ENCODE peak calls at places on chromosome 15, in seven cellular contexts. J is K562, X is GM12878, C is H1, Z is HepG2, O is HCT116, U is SK-N-SH. D is an unnamed sample.

GRCh38 chr15:97196066-97197027 is 764.2 kb upstream of the ARRDC4 start:
- DNase-seq in C (peak; percentile 50), O (no peak), J (no peak), U (no peak), X (no peak), Z (no peak), D (no peak)

GRCh38 chr15:81106560-81106959 is 27.5 kb upstream of the CFAP161 start:
- DNase-seq in C (peak; percentile 56), J (peak; percentile 65), Z (peak; percentile 39), O (peak; percentile 60), U (peak; percentile 70), X (peak; percentile 8), D (peak; percentile 32)

GRCh38 chr15:67828969-67829646 is 3.8 kb downstream of the SKOR1 start:
- DNase-seq in X (no peak), Z (no peak), C (peak; percentile 55), J (no peak), O (no peak), U (no peak), D (no peak)

GRCh38 chr15:90959894-90960293 is 5.2 kb downstream of the RCCD1 start:
- DNase-seq in Z (no peak), O (no peak), U (no peak), J (no peak), C (no peak), X (no peak), D (no peak)

GRCh38 chr15:94119923-94120775 is 111.2 kb upstream of the MCTP2 start:
- DNase-seq in X (peak; percentile 49), J (peak; percentile 37), C (peak; percentile 54), Z (peak; percentile 71), U (peak; percentile 62), O (peak; percentile 82), D (peak; percentile 80)

GRCh38 chr15:20357139-20358065 is 184.2 kb downstream of the GOLGA6L6 start:
- DNase-seq in X (no peak), Z (no peak), U (no peak), J (peak; percentile 47), C (no peak), O (no peak), D (no peak)

GRCh38 chr15:43226436-43227305 is 5.9 kb upstream of the EPB42 start:
- DNase-seq in O (no peak), U (no peak), C (no peak), J (no peak), Z (no peak), X (no peak), D (no peak)

GRCh38 chr15:80203361-80203885 is 48.6 kb downstream of the CTXND1 start:
- DNase-seq in X (no peak), O (no peak), C (no peak), Z (no peak), J (no peak), U (no peak), D (no peak)

GRCh38 chr15:96125681-96126080 is 204.8 kb upstream of the NR2F2 start:
- DNase-seq in C (no peak), U (no peak), O (no peak), Z (no peak), X (no peak), J (peak; percentile 51), D (no peak)

GRCh38 chr15:44883219-44883900 is 73.1 kb upstream of the TERB2 start:
- DNase-seq in U (no peak), C (no peak), X (no peak), O (no peak), J (no peak), Z (no peak), D (no peak)

GRCh38 chr15:71449956-71450355 is 334.7 kb downstream of the THSD4 start:
- DNase-seq in Z (no peak), X (no peak), C (no peak), O (no peak), J (no peak), U (no peak), D (no peak)

GRCh38 chr15:84839714-84840113 is 22.6 kb downstream of the ALPK3 start:
- DNase-seq in O (no peak), U (no peak), X (no peak), J (no peak), Z (no peak), C (no peak), D (no peak)

GRCh38 chr15:78211189-78211921 is 23.0 kb downstream of the ACSBG1 start:
- DNase-seq in C (peak; percentile 30), Z (no peak), X (no peak), U (no peak), O (no peak), J (peak; percentile 27), D (no peak)

GRCh38 chr15:91529534-91529933 is 324.0 kb upstream of the SLCO3A1 start:
- DNase-seq in J (no peak), O (no peak), U (no peak), X (no peak), C (no peak), Z (no peak), D (no peak)

GRCh38 chr15:100124936-100125626 is 216.7 kb downstream of the ADAMTS17 start:
- DNase-seq in O (no peak), C (no peak), U (no peak), J (no peak), X (no peak), Z (no peak), D (no peak)

GRCh38 chr15:40904552-40905201 is 10.4 kb downstream of the VPS18 start:
- DNase-seq in Z (no peak), C (no peak), X (no peak), J (no peak), O (no peak), U (no peak), D (no peak)

GRCh38 chr15:70584838-70585706 is 178.3 kb downstream of the UACA start:
- DNase-seq in Z (peak; percentile 84), J (no peak), U (peak; percentile 74), X (no peak), O (peak; percentile 38), C (peak; percentile 91), D (no peak)

GRCh38 chr15:92621972-92622533 is 33.5 kb downstream of the FAM174B start:
- DNase-seq in O (no peak), U (no peak), Z (no peak), J (no peak), X (no peak), C (no peak), D (no peak)

GRCh38 chr15:92616621-92617179 is 38.9 kb downstream of the FAM174B start:
- DNase-seq in X (no peak), Z (no peak), C (no peak), U (no peak), O (no peak), J (peak; percentile 37), D (no peak)

GRCh38 chr15:92618121-92618520 is 37.5 kb downstream of the FAM174B start:
- DNase-seq in U (no peak), C (no peak), J (peak; percentile 26), X (no peak), O (no peak), Z (no peak), D (no peak)

GRCh38 chr15:92617197-92618037 is 38.2 kb downstream of the FAM174B start:
- DNase-seq in C (no peak), U (peak; percentile 79), J (peak; percentile 91), Z (peak; percentile 82), X (no peak), O (no peak), D (no peak)

GRCh38 chr15:92619380-92620101 is 36.0 kb downstream of the FAM174B start:
- DNase-seq in J (no peak), C (no peak), Z (no peak), U (no peak), X (no peak), O (no peak), D (no peak)
- TF ChIP-seq YY1 in J (no peak), C (no peak), Z (no peak), U (no peak), X (no peak), O (no peak), D (no peak)

DNA sequence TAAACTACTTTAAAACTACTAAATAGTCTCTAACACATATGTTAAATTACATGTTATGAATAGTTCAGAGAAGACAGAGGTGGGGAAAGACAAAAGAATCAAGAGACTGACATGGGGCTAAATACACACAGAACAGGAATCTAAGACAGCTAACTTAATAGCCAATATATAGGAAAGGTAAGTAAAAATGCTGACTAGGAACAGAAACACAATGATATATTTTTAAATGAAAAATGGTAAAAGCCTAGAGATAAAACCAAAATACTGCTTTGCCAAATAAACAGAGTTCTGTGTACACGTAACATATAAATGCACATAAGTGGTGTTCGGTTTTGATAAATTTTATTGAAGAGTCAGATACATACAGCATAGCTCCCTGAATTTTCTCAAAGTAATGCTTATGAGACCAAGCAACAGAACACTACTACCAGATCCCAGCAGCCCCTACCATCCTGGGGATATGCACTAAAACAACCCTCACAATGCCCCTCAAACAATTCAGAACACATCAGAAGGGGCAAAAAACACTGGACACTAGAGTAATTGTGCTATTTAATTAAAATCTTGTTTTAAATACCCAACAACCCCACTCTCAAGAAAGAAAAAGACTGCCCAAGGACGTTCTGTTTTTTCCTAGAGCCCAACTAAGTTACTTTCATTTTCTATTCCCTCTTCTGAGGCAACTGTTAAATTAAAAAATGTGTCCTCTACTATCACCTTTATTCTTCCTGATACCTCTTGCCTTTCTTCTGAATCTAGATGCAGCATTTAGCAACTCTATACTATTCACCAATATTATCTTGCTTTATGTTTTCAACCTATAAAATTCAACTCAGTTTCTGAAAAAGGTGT is 121.1 kb downstream of the ADAM10 start:
- DNase-seq in C (no peak), O (no peak), X (peak; percentile 9), J (no peak), Z (no peak), U (no peak), D (no peak)
- H3K4me3 ChIP-seq in C (no peak overlapping the region), O (no peak overlapping the region), X (peak overlapping the region; percentile 34), J (no peak overlapping the region), Z (no peak overlapping the region), U (peak overlapping the region; percentile 22), D (no peak overlapping the region)

DNA sequence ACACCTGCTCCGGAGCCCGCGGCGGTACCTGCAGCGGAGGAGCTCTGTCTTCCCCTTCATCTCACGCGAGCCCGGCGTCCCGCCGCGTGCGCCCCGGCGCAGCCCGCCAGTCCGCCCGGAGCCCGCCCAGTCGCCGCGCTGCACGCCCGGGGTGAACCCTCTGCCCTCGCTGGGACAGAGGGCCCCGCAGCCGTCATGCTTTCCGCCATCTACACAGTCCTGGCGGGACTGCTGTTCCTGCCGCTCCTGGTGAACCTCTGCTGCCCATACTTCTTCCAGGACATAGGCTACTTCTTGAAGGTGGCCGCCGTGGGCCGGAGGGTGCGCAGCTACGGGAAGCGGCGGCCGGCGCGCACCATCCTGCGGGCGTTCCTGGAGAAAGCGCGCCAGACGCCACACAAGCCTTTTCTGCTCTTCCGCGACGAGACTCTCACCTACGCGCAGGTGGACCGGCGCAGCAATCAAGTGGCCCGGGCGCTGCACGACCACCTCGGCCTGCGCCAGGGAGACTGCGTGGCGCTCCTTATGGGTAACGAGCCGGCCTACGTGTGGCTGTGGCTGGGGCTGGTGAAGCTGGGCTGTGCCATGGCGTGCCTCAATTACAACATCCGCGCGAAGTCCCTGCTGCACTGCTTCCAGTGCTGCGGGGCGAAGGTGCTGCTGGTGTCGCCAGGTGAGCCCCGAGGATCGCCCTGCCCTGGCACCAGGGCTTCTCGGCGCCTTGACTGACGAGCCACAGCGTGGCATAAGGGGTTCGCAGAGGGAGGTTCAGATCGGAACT is 427 bp downstream of the SLC27A2 start:
- DNase-seq in X (no peak), J (no peak), C (peak; percentile 85), Z (no peak), O (peak; percentile 8), U (peak; percentile 85), D (no peak)
- H3K9ac ChIP-seq in X (no peak overlapping the region), J (peak overlapping the region; percentile 35), C (peak overlapping the region; percentile 54), Z (peak overlapping the region; percentile 45), O (peak overlapping the region; percentile 63), U (no peak overlapping the region), D (peak overlapping the region; percentile 74)

DNA sequence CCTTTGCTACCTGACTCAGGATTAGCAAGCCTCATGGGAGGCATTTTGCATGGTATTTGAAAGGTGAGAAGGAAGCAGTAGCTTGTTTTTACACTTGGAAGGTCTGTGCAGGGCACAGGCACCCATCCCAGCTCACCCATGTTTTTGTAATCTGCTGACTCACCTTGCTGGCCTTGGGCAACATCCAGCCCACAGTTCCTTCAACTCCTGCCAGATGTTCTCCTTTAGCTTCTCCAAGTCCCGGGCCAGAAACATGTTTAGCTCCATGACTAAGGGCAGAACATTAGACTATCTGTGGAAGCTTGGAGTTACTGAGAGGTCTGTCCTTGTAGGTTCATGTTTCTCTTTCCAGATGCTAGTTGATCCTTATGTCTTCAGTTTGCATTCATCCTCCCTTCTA is 12.4 kb upstream of the ZNF770 start:
- DNase-seq in J (no peak), C (no peak), O (peak; percentile 76), U (no peak), Z (no peak), X (no peak), D (no peak)
- TF ChIP-seq YY1 in J (no peak), C (no peak), O (no peak), U (no peak), Z (no peak), X (no peak), D (no peak)

D was measured in NT2/D1.